ENCODE peak calls at places on chromosomes 1 and 21, in nine cellular contexts. One of them, this sample, is unnamed.

GRCh38 chr1:182257369-182258063 is 134.1 kb downstream of the GLUL start:
- DNase-seq in ovary: no peak
- DNase-seq in sigmoid colon: no peak
- DNase-seq in suprapubic skin: no peak
- DNase-seq in K562: peak; percentile 79
- DNase-seq in A549: no peak
- DNase-seq in transverse colon: no peak
- DNase-seq in tibial nerve: no peak
- DNase-seq in GM12878: no peak
- DNase-seq in this sample: no peak

GRCh38 chr21:40672602-40673001 is 174.4 kb downstream of the DSCAM start:
- DNase-seq in transverse colon: no peak
- DNase-seq in sigmoid colon: no peak
- DNase-seq in K562: no peak
- DNase-seq in suprapubic skin: no peak
- DNase-seq in A549: no peak
- DNase-seq in ovary: no peak
- DNase-seq in tibial nerve: no peak
- DNase-seq in GM12878: no peak
- DNase-seq in this sample: no peak

GRCh38 chr1:202835548-202836072 is 24.9 kb downstream of the PCAT6 start:
- DNase-seq in ovary: no peak
- DNase-seq in GM12878: no peak
- DNase-seq in suprapubic skin: no peak
- DNase-seq in K562: no peak
- DNase-seq in tibial nerve: no peak
- DNase-seq in A549: no peak
- DNase-seq in sigmoid colon: no peak
- DNase-seq in transverse colon: no peak
- DNase-seq in this sample: no peak

GRCh38 chr1:162562452-162562828 is 918 bp downstream of the UAP1 start:
- DNase-seq in tibial nerve: no peak
- DNase-seq in sigmoid colon: no peak
- DNase-seq in transverse colon: peak; percentile 44
- DNase-seq in suprapubic skin: no peak
- DNase-seq in A549: no peak
- DNase-seq in ovary: peak; percentile 30
- DNase-seq in GM12878: no peak
- DNase-seq in K562: no peak
- DNase-seq in this sample: no peak

GRCh38 chr1:100989306-100990077 is 36.1 kb downstream of the DPH5 start:
- DNase-seq in tibial nerve: no peak
- DNase-seq in K562: no peak
- DNase-seq in GM12878: no peak
- DNase-seq in sigmoid colon: no peak
- DNase-seq in ovary: no peak
- DNase-seq in transverse colon: no peak
- DNase-seq in suprapubic skin: no peak
- DNase-seq in A549: no peak
- DNase-seq in this sample: no peak

GRCh38 chr21:35002879-35003722 is 46.0 kb downstream of the RUNX1 start:
- DNase-seq in transverse colon: no peak
- DNase-seq in tibial nerve: no peak
- DNase-seq in GM12878: no peak
- DNase-seq in ovary: no peak
- DNase-seq in A549: no peak
- DNase-seq in sigmoid colon: no peak
- DNase-seq in K562: no peak
- DNase-seq in suprapubic skin: no peak
- DNase-seq in this sample: no peak

GRCh38 chr21:42513985-42514882 is 582 bp downstream of the SLC37A1 start:
- DNase-seq in A549: peak; percentile 28
- DNase-seq in transverse colon: peak; percentile 74
- DNase-seq in suprapubic skin: no peak
- DNase-seq in sigmoid colon: peak; percentile 72
- DNase-seq in tibial nerve: no peak
- DNase-seq in ovary: no peak
- DNase-seq in GM12878: no peak
- DNase-seq in K562: peak; percentile 51
- DNase-seq in this sample: no peak

GRCh38 chr1:940121-941026 is 16.7 kb downstream of the SAMD11 start:
- DNase-seq in sigmoid colon: peak; percentile 82
- DNase-seq in transverse colon: peak; percentile 45
- DNase-seq in GM12878: no peak
- DNase-seq in suprapubic skin: no peak
- DNase-seq in K562: peak; percentile 90
- DNase-seq in ovary: peak; percentile 74
- DNase-seq in tibial nerve: no peak
- DNase-seq in A549: no peak
- DNase-seq in this sample: no peak

GRCh38 chr1:94801919-94802546 is 18.1 kb upstream of the SLC44A3 start:
- DNase-seq in GM12878: no peak
- DNase-seq in A549: peak; percentile 44
- DNase-seq in sigmoid colon: peak; percentile 77
- DNase-seq in tibial nerve: no peak
- DNase-seq in transverse colon: peak; percentile 24
- DNase-seq in K562: no peak
- DNase-seq in ovary: peak; percentile 53
- DNase-seq in suprapubic skin: peak; percentile 70
- DNase-seq in this sample: peak; percentile 87

GRCh38 chr1:171218661-171219060 is 29.6 kb upstream of the FMO1 start:
- DNase-seq in transverse colon: no peak
- DNase-seq in A549: no peak
- DNase-seq in GM12878: no peak
- DNase-seq in K562: no peak
- DNase-seq in tibial nerve: no peak
- DNase-seq in ovary: no peak
- DNase-seq in sigmoid colon: no peak
- DNase-seq in suprapubic skin: no peak
- DNase-seq in this sample: no peak

GRCh38 chr1:204647114-204647804 is 38.3 kb downstream of the LRRN2 start:
- DNase-seq in tibial nerve: no peak
- DNase-seq in ovary: no peak
- DNase-seq in K562: peak; percentile 92
- DNase-seq in A549: peak; percentile 94
- DNase-seq in sigmoid colon: no peak
- DNase-seq in GM12878: peak; percentile 5
- DNase-seq in transverse colon: peak; percentile 44
- DNase-seq in suprapubic skin: no peak
- DNase-seq in this sample: no peak

GRCh38 chr1:159197767-159198557 is 6.7 kb upstream of the ACKR1 start:
- DNase-seq in sigmoid colon: peak; percentile 82
- DNase-seq in GM12878: no peak
- DNase-seq in tibial nerve: peak; percentile 55
- DNase-seq in A549: peak; percentile 57
- DNase-seq in ovary: peak; percentile 37
- DNase-seq in transverse colon: peak; percentile 66
- DNase-seq in suprapubic skin: no peak
- DNase-seq in K562: peak; percentile 70
- DNase-seq in this sample: no peak

GRCh38 chr1:231418101-231418740 is 3.9 kb downstream of the EGLN1 start:
- DNase-seq in sigmoid colon: no peak
- DNase-seq in K562: no peak
- DNase-seq in tibial nerve: no peak
- DNase-seq in GM12878: no peak
- DNase-seq in transverse colon: no peak
- DNase-seq in suprapubic skin: no peak
- DNase-seq in ovary: no peak
- DNase-seq in A549: no peak
- DNase-seq in this sample: no peak
- H3K27ac ChIP-seq in sigmoid colon: peak overlapping the region; percentile 98
- H3K27ac ChIP-seq in K562: peak overlapping the region; percentile 11
- H3K27ac ChIP-seq in tibial nerve: peak overlapping the region; percentile 98
- H3K27ac ChIP-seq in GM12878: no peak overlapping the region
- H3K27ac ChIP-seq in transverse colon: no peak overlapping the region
- H3K27ac ChIP-seq in suprapubic skin: no peak overlapping the region
- H3K27ac ChIP-seq in ovary: no peak overlapping the region
- H3K27ac ChIP-seq in A549: peak overlapping the region; percentile 87
- H3K27ac ChIP-seq in this sample: no peak overlapping the region

DNA sequence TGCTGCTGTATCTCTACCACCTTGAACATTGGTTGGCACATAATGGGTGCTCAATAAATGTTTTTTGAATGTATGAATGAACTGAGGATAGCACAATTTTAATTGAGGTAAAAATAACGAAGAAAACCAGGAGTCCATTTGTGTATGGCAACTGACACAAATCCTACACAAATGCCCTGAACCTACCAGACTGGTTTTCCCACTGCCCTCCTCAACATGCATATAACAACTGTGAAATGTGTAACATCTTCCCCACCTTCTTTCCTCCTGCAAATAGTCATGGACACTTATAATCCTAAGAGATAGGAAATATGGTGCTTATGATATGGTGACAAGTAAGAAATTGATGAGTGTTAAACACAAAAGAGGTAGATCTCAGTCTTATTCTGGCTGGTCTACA is 9.9 kb upstream of the LMO4 start:
- DNase-seq in suprapubic skin: no peak
- DNase-seq in GM12878: no peak
- DNase-seq in sigmoid colon: no peak
- DNase-seq in ovary: no peak
- DNase-seq in K562: no peak
- DNase-seq in tibial nerve: no peak
- DNase-seq in transverse colon: no peak
- DNase-seq in A549: no peak
- DNase-seq in this sample: no peak
- TF ChIP-seq EP300 in suprapubic skin: no peak
- TF ChIP-seq EP300 in GM12878: no peak
- TF ChIP-seq EP300 in sigmoid colon: no peak
- TF ChIP-seq EP300 in ovary: no peak
- TF ChIP-seq EP300 in K562: no peak
- TF ChIP-seq EP300 in tibial nerve: no peak
- TF ChIP-seq EP300 in transverse colon: no peak
- TF ChIP-seq EP300 in A549: no peak
- TF ChIP-seq EP300 in this sample: no peak

GRCh38 chr21:16376673-16377072 is 646.9 kb downstream of the USP25 start:
- DNase-seq in A549: no peak
- DNase-seq in K562: no peak
- DNase-seq in ovary: no peak
- DNase-seq in GM12878: no peak
- DNase-seq in transverse colon: no peak
- DNase-seq in tibial nerve: no peak
- DNase-seq in sigmoid colon: no peak
- DNase-seq in suprapubic skin: no peak
- DNase-seq in this sample: no peak
- H3K27ac ChIP-seq in A549: no peak overlapping the region
- H3K27ac ChIP-seq in K562: no peak overlapping the region
- H3K27ac ChIP-seq in ovary: peak overlapping the region; percentile 2
- H3K27ac ChIP-seq in GM12878: no peak overlapping the region
- H3K27ac ChIP-seq in transverse colon: peak overlapping the region; percentile 49
- H3K27ac ChIP-seq in tibial nerve: peak overlapping the region; percentile 52
- H3K27ac ChIP-seq in sigmoid colon: peak overlapping the region; percentile 76
- H3K27ac ChIP-seq in suprapubic skin: no peak overlapping the region
- H3K27ac ChIP-seq in this sample: peak overlapping the region; percentile 4

DNA sequence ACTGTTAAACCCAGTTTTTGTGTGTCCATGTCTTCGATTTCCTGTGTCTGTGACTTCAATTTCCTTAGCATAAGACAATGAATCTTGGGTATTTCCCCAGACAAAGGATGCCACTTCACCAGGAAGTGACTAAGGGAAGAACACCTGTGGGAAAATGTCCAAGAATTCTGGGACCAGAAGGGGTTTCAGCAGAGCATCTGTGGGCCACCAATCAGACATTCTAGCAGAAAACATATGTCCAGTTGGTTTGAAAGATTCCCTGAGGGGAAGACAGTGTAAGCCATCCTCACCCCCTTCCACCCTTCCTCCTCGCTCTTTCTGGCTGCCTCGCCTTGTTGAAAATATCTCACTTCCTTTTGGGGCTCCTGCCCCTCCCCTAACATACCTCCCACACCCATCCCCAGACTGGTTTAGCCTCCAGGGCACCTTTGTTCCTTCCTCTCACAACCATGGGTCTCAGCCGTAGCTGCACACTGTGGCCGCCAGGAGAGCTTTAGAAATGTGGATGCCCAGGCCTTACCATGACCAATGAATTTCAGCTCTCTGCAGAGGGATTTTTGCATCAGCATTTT is 25.5 kb upstream of the IFNAR1 start:
- DNase-seq in A549: no peak
- DNase-seq in GM12878: peak; percentile 25
- DNase-seq in suprapubic skin: no peak
- DNase-seq in sigmoid colon: no peak
- DNase-seq in ovary: no peak
- DNase-seq in tibial nerve: no peak
- DNase-seq in transverse colon: peak; percentile 18
- DNase-seq in K562: no peak
- DNase-seq in this sample: no peak
- TF ChIP-seq EP300 in A549: no peak
- TF ChIP-seq EP300 in GM12878: no peak
- TF ChIP-seq EP300 in suprapubic skin: no peak
- TF ChIP-seq EP300 in sigmoid colon: no peak
- TF ChIP-seq EP300 in ovary: no peak
- TF ChIP-seq EP300 in tibial nerve: no peak
- TF ChIP-seq EP300 in transverse colon: no peak
- TF ChIP-seq EP300 in K562: no peak
- TF ChIP-seq EP300 in this sample: no peak